ENCODE peak calls at places on chromosomes 5 and 9, in six cellular contexts. E is activated CD4-positive, CD25-positive, alpha-beta regulatory T cell treated with anti-CD3 and anti-CD28 coated beads, Interleukin-2, amount 50 U/mL, for 72 hours; T is activated T-cell treated with anti-CD3 and anti-CD28 coated beads, Interleukin-2, amount 50 U/mL, for 1 hour; L is NCI-H1105; B is CD8-positive, alpha-beta memory T cell; H is H7. D is an unnamed sample.

GRCh38 chr5:113050606-113051391 is 74.2 kb downstream of the DCP2 start:
- DNase-seq in E (no peak), T (no peak), L (no peak), B (no peak), H (no peak), D (no peak)

GRCh38 chr5:96588551-96588950 is 73.6 kb upstream of the CAST start:
- DNase-seq in E (no peak), T (no peak), L (no peak), B (no peak), H (no peak), D (no peak)

GRCh38 chr5:74279244-74279643 is 361.3 kb downstream of the ENC1 start:
- DNase-seq in E (no peak), T (no peak), L (no peak), B (no peak), H (no peak), D (no peak)

GRCh38 chr9:115117999-115118470 is at the start of gene TNC:
- DNase-seq in E (no peak), T (no peak), L (peak), B (no peak), H (peak), D (peak)

GRCh38 chr9:18274693-18275092 is 199.3 kb upstream of the ADAMTSL1 start:
- DNase-seq in E (no peak), T (no peak), L (peak), B (no peak), H (no peak), D (no peak)

GRCh38 chr5:33441241-33441844 is 578 bp downstream of the TARS1 start:
- DNase-seq in E (peak), T (peak), L (no peak), B (peak), H (no peak), D (no peak)

GRCh38 chr9:68640421-68641089 is 64.5 kb upstream of the PIP5K1B start:
- DNase-seq in E (no peak), T (no peak), L (no peak), B (no peak), H (no peak), D (no peak)

GRCh38 chr5:97764700-97765099 is 581.7 kb upstream of the RIOK2 start:
- DNase-seq in E (no peak), T (no peak), L (no peak), B (no peak), H (no peak), D (no peak)

GRCh38 chr5:97635553-97635952 is 452.5 kb upstream of the RIOK2 start:
- DNase-seq in E (no peak), T (no peak), L (no peak), B (no peak), H (no peak), D (no peak)

GRCh38 chr9:77486968-77487367 is 161.2 kb downstream of the GNA14 start:
- DNase-seq in E (no peak), T (no peak), L (no peak), B (no peak), H (no peak), D (no peak)

GRCh38 chr9:89464991-89465390 is 32.9 kb downstream of the SEMA4D start:
- DNase-seq in E (no peak), T (peak), L (no peak), B (no peak), H (no peak), D (no peak)

GRCh38 chr5:44246986-44247385 is 142.2 kb downstream of the FGF10 start:
- DNase-seq in E (no peak), T (no peak), L (no peak), B (no peak), H (no peak), D (no peak)

GRCh38 chr5:73433982-73434342 is 14.6 kb downstream of the FOXD1 start:
- DNase-seq in E (no peak), T (no peak), L (no peak), B (no peak), H (no peak), D (no peak)